ENCODE peak calls at places on chromosomes 2 and 18, in five cellular contexts. Y, Z, L, W and D are unnamed samples.

GRCh38 chr2:191845876-191846786 is 757 bp downstream of the CAVIN2 start:
- DNase-seq in W (no peak), Y (no peak), L (peak), Z (peak), D (no peak)

GRCh38 chr2:176092270-176093144 is at the start of gene HOXD13:
- DNase-seq in Z (no peak), W (peak), L (no peak), Y (peak), D (no peak)

GRCh38 chr2:238187618-238188548 is 15.6 kb downstream of the ILKAP start:
- DNase-seq in Y (no peak), Z (no peak), L (no peak), W (no peak), D (no peak)

GRCh38 chr2:57882895-57883515 is 163.6 kb upstream of the VRK2 start:
- DNase-seq in Y (no peak), Z (no peak), W (no peak), L (peak), D (no peak)

GRCh38 chr2:177393381-177393780 is 808 bp downstream of the AGPS start:
- DNase-seq in L (no peak), Y (no peak), W (no peak), Z (no peak), D (no peak)

GRCh38 chr2:219300022-219300421 is 9.2 kb downstream of the PTPRN start:
- DNase-seq in Z (no peak), L (no peak), W (no peak), Y (no peak), D (no peak)

GRCh38 chr2:45242161-45242741 is 233.0 kb upstream of the SIX2 start:
- DNase-seq in Y (peak), Z (no peak), W (no peak), L (no peak), D (no peak)

GRCh38 chr18:4264347-4264791 is 190.7 kb downstream of the DLGAP1 start:
- DNase-seq in Y (no peak), Z (peak), W (no peak), L (no peak), D (no peak)

GRCh38 chr2:240134466-240134865 is 1.6 kb downstream of the COPS9 start:
- DNase-seq in W (peak), Z (no peak), L (no peak), Y (peak), D (no peak)

GRCh38 chr2:134782792-134783191 is 55.6 kb upstream of the ACMSD start:
- DNase-seq in L (no peak), Z (no peak), W (no peak), Y (no peak), D (no peak)

GRCh38 chr2:551621-552020 is 125.6 kb downstream of the TMEM18 start:
- DNase-seq in L (no peak), Y (no peak), W (no peak), Z (no peak), D (no peak)
- TF ChIP-seq CTCF in L (no peak), Y (no peak), W (no peak), Z (no peak), D (no peak)

DNA sequence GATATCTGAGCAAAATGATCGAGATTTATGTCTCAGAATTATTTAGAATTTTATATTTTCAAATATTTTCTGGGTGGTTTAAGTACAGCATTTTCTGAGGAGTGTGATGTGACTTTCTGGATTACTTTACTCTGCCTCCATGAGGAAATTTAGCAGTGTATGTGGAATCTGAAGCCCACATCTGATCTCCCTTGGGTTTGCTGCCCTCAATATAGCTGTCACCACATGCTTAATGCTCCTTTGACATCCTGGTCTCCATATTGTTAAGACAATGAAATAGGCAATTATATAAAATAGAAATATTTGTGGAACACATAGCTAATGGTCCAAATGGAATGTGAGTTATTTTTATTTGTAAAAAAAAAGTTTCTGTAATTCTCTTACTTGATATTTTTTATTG is 206.8 kb upstream of the RBMS1 start:
- DNase-seq in L (no peak), W (no peak), Z (no peak), Y (no peak), D (no peak)
- TF ChIP-seq CTCF in L (no peak), W (no peak), Z (no peak), Y (no peak), D (no peak)

GRCh38 chr2:160156084-160156483 is 44.0 kb downstream of the ITGB6 start:
- DNase-seq in L (peak), Z (no peak), Y (no peak), W (no peak), D (no peak)
- TF ChIP-seq CTCF in L (peak), Z (no peak), Y (no peak), W (no peak), D (no peak)

GRCh38 chr2:174183076-174183475 is 65.3 kb downstream of the OLA1 start:
- DNase-seq in Y (no peak), W (no peak), Z (no peak), L (no peak), D (no peak)

GRCh38 chr2:174180837-174181236 is 67.5 kb downstream of the OLA1 start:
- DNase-seq in L (peak), W (no peak), Y (no peak), Z (no peak), D (no peak)

GRCh38 chr2:174176898-174177297 is 71.4 kb downstream of the OLA1 start:
- DNase-seq in Y (no peak), L (no peak), Z (no peak), W (no peak), D (no peak)

GRCh38 chr2:174181368-174181767 is 67.0 kb downstream of the OLA1 start:
- DNase-seq in W (no peak), Y (no peak), Z (no peak), L (no peak), D (no peak)

DNA sequence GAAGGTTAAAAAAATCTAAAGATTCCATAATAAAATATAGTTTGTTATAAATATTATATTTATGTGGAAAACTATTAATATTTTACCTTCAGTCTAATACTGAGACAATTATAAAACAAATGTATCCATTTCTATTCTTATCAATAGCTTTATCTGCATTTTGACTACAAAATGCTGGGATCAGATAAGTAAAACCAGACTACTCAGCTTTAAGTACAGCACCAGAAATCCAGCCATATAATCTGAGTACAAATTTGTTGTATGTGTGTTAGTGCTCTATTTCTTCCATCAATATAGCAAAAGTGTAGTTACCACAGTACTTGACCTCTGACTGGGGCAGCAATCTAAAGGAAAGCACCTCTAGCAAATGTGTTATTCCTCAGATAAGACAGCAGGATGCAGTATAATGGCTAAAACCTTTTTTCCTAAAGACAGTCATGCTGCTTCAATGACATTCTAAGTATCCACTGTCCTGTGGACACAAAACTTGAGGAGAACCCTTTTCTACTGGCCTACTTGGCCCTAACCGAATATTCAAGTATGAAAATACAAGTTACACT is 68.1 kb downstream of the OLA1 start:
- DNase-seq in Y (no peak), Z (no peak), L (peak), W (no peak), D (no peak)
- TF ChIP-seq CTCF in Y (no peak), Z (no peak), L (no peak), W (no peak), D (no peak)

GRCh38 chr2:232367591-232368233 is 10.8 kb upstream of the ALPP start:
- DNase-seq in Z (no peak), L (peak), Y (no peak), W (peak), D (no peak)
- TF ChIP-seq CTCF in Z (no peak), L (peak), Y (no peak), W (no peak), D (no peak)

GRCh38 chr2:162155093-162155492 is 3.0 kb upstream of the GCG start:
- DNase-seq in L (no peak), W (no peak), Z (no peak), Y (no peak), D (no peak)
- TF ChIP-seq CTCF in L (no peak), W (no peak), Z (no peak), Y (no peak), D (no peak)

GRCh38 chr18:42730272-42730671 is 385.2 kb downstream of the RIT2 start:
- DNase-seq in Y (no peak), L (no peak), Z (no peak), W (no peak), D (no peak)
- TF ChIP-seq CTCF in Y (no peak), L (no peak), Z (no peak), W (no peak), D (no peak)

GRCh38 chr2:202007015-202008011 is 26.3 kb upstream of the FZD7 start:
- DNase-seq in W (peak), Y (no peak), L (no peak), Z (no peak), D (no peak)
- TF ChIP-seq CTCF in W (no peak), Y (no peak), L (no peak), Z (no peak), D (no peak)

GRCh38 chr2:127023504-127023903 is 83.5 kb downstream of the BIN1 start:
- DNase-seq in Z (no peak), W (no peak), Y (no peak), L (no peak), D (no peak)

GRCh38 chr2:127024769-127025356 is 82.1 kb downstream of the BIN1 start:
- DNase-seq in W (no peak), Z (peak), L (peak), Y (no peak), D (no peak)

GRCh38 chr2:127029652-127030051 is 77.3 kb downstream of the BIN1 start:
- DNase-seq in Z (no peak), L (no peak), W (no peak), Y (no peak), D (no peak)

GRCh38 chr2:127025357-127026062 is 81.4 kb downstream of the BIN1 start:
- DNase-seq in L (peak), Y (peak), W (peak), Z (peak), D (no peak)

DNA sequence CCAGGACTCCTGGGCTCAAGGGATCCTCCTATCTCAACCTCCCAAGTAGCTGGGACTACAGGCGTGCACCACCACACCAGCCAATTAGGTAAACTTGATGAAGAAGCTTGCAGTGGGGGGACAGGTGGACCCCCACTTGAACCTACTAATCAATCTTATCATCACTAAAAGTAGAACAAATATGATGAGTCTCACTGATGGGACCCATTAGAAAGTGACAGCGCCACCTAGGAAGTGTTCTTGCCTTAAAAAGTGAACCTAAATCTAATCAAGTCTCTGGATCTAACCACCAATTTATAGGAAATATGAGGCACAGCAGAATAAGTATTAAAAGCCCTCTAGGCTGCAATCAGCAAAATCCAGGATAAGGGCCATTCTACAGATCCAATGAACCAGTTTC is 79.2 kb downstream of the BIN1 start:
- DNase-seq in L (peak), W (no peak), Y (no peak), Z (no peak), D (no peak)
- TF ChIP-seq CTCF in L (peak), W (no peak), Y (no peak), Z (no peak), D (no peak)

GRCh38 chr2:220940646-220941045 is 631.5 kb downstream of the EPHA4 start:
- DNase-seq in W (no peak), L (no peak), Z (no peak), Y (no peak), D (no peak)

GRCh38 chr2:220932041-220932440 is 640.1 kb downstream of the EPHA4 start:
- DNase-seq in W (no peak), L (no peak), Z (no peak), Y (no peak), D (no peak)

GRCh38 chr2:220937231-220937630 is 634.9 kb downstream of the EPHA4 start:
- DNase-seq in Y (no peak), W (no peak), Z (no peak), L (no peak), D (no peak)

GRCh38 chr2:220935789-220936321 is 636.2 kb downstream of the EPHA4 start:
- DNase-seq in L (no peak), W (no peak), Y (no peak), Z (no peak), D (no peak)

DNA sequence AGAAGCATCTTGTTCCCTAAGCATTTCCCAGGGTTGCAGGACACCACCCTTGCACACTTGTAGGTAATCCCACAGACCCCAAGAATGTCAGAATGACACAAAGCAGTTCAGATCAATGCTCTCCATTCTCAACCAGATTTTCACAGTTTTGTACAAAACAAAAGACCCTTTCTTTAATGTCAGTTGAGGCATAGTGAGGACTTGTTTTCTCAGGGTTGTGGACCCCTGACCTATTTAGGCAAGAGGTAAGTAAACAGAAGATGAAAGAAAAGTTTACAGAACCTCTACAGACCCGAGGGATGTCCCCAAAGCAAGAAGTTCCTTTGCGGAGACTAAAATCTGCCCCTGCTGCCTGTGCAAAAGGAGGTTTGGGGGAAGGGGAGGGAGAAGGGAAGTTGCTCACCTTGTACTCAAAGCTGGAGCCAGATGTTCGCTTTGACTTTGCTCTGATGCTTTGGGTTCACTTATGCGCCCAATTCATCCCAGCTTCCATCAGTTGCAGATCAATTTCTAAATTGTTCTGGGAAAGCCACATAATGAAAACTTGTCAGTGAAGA is 635.4 kb downstream of the EPHA4 start:
- DNase-seq in L (no peak), W (no peak), Y (no peak), Z (no peak), D (no peak)
- TF ChIP-seq CTCF in L (no peak), W (no peak), Y (no peak), Z (no peak), D (no peak)